ENCODE peak calls at places on chromosome 21, in four cellular contexts. J, H, F and Z are unnamed samples.

GRCh38 chr21:46157987-46158451 is 2.6 kb upstream of the FTCD start:
- DNase-seq in J (peak), H (no peak), F (no peak), Z (no peak)

GRCh38 chr21:18443686-18444085 is 40.1 kb upstream of the TMPRSS15 start:
- DNase-seq in J (no peak), H (no peak), F (peak), Z (no peak)

GRCh38 chr21:17436626-17437111 is 76.2 kb upstream of the CXADR start:
- DNase-seq in J (no peak), H (no peak), F (no peak), Z (no peak)

GRCh38 chr21:44263221-44263671 is 1.5 kb upstream of the DNMT3L start:
- DNase-seq in J (peak), H (peak), F (no peak), Z (no peak)

GRCh38 chr21:22609802-22610201 is 1611.6 kb downstream of the NCAM2 start:
- DNase-seq in J (no peak), H (no peak), F (no peak), Z (no peak)

GRCh38 chr21:21436012-21436545 is 437.9 kb downstream of the NCAM2 start:
- DNase-seq in J (no peak), H (no peak), F (no peak), Z (no peak)

GRCh38 chr21:44572959-44573583 is 458 bp upstream of the KRTAP10-4 start:
- DNase-seq in J (no peak), H (no peak), F (no peak), Z (no peak)

GRCh38 chr21:44813727-44814126 is 4.1 kb downstream of the SUMO3 start:
- DNase-seq in J (no peak), H (no peak), F (no peak), Z (no peak)

GRCh38 chr21:17044696-17045095 is 468.1 kb upstream of the CXADR start:
- DNase-seq in J (no peak), H (no peak), F (no peak), Z (no peak)

GRCh38 chr21:44865561-44866280 is 7.8 kb downstream of the PTTG1IP start:
- DNase-seq in J (no peak), H (no peak), F (peak), Z (no peak)

GRCh38 chr21:18174370-18174769 is 70.3 kb upstream of the CHODL start:
- DNase-seq in J (no peak), H (no peak), F (no peak), Z (no peak)

GRCh38 chr21:45479691-45480675 is 62.3 kb downstream of the SLC19A1 start:
- DNase-seq in J (peak), H (peak), F (no peak), Z (no peak)

GRCh38 chr21:36164427-36164784 is 7.8 kb downstream of the DOP1B start:
- DNase-seq in J (no peak), H (no peak), F (no peak), Z (no peak)

GRCh38 chr21:45114072-45114471 is 39.7 kb downstream of the ADARB1 start:
- DNase-seq in J (no peak), H (no peak), F (no peak), Z (no peak)

GRCh38 chr21:45393833-45394638 is 10.9 kb upstream of the COL18A1 start:
- DNase-seq in J (peak), H (no peak), F (no peak), Z (no peak)

GRCh38 chr21:46008893-46009635 is 27.5 kb downstream of the COL6A1 start:
- DNase-seq in J (peak), H (no peak), F (peak), Z (no peak)

GRCh38 chr21:31804008-31804394 is 68.8 kb upstream of the HUNK start:
- DNase-seq in J (no peak), H (no peak), F (no peak), Z (no peak)

GRCh38 chr21:44548922-44549321 is 2.4 kb downstream of the KRTAP10-2 start:
- DNase-seq in J (no peak), H (no peak), F (no peak), Z (no peak)

GRCh38 chr21:45850181-45850580 is 131.4 kb upstream of the COL6A1 start:
- DNase-seq in J (no peak), H (no peak), F (no peak), Z (no peak)

GRCh38 chr21:21200939-21201610 is 202.9 kb downstream of the NCAM2 start:
- DNase-seq in J (no peak), H (no peak), F (peak), Z (no peak)

GRCh38 chr21:31042080-31042464 is 3.8 kb upstream of the KRTAP19-8 start:
- DNase-seq in J (no peak), H (no peak), F (no peak), Z (no peak)

GRCh38 chr21:36587388-36587787 is 107.5 kb upstream of the CLDN14 start:
- DNase-seq in J (no peak), H (no peak), F (no peak), Z (no peak)

GRCh38 chr21:24148461-24148860 is 1458.8 kb downstream of the MRPL39 start:
- DNase-seq in J (no peak), H (no peak), F (no peak), Z (no peak)

GRCh38 chr21:16539041-16539440 is 809.3 kb downstream of the USP25 start:
- DNase-seq in J (no peak), H (no peak), F (no peak), Z (no peak)

DNA sequence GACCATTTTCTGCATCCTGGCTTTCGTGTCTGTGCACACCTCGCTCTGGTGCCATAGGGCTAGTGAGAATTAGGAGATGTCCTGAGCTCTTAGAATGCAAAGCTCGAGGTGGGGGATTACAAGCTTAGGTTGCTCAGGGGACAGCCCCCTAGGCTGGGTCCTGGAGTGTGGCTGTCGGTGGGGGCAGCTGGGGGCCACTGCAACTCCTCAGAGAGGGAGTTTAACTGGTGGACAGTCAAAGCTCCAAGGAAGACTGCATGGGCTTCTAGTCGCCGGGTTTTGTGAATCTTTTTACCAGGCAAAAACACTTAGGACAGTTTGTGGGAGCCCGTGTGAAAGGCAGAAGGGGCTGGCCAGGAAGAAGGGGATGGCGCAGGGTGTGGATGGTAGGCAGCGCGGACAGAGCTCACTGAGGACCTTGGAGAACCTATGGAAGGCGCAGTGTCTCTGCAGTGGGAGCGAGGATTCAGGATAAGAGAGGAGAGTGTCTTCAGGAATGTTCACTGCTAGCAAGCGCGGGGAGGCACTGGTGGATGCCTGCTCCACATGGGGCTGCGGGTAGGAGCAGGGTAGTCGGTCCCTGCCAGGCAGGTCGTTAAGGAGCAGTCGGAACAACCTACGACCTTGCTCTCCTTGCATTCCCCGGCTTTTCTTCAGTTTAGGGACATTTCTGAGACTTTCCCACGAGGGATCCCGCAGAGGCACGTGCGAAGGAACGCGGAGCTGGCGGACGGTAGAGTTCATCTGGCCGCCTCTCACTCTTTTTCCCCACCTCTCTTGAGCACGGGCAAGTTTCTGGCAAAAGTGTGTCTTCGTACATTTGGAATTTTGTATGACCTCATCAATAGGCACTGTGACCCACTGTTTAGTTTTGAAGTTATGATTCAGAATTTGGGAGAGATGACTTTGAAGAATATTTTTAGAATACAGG is 12.9 kb upstream of the KCNE1 start:
- DNase-seq in J (no peak), H (no peak), F (no peak), Z (no peak)
- H3K4me3 ChIP-seq in J (peak), H (peak), F (no peak), Z (no peak)

DNA sequence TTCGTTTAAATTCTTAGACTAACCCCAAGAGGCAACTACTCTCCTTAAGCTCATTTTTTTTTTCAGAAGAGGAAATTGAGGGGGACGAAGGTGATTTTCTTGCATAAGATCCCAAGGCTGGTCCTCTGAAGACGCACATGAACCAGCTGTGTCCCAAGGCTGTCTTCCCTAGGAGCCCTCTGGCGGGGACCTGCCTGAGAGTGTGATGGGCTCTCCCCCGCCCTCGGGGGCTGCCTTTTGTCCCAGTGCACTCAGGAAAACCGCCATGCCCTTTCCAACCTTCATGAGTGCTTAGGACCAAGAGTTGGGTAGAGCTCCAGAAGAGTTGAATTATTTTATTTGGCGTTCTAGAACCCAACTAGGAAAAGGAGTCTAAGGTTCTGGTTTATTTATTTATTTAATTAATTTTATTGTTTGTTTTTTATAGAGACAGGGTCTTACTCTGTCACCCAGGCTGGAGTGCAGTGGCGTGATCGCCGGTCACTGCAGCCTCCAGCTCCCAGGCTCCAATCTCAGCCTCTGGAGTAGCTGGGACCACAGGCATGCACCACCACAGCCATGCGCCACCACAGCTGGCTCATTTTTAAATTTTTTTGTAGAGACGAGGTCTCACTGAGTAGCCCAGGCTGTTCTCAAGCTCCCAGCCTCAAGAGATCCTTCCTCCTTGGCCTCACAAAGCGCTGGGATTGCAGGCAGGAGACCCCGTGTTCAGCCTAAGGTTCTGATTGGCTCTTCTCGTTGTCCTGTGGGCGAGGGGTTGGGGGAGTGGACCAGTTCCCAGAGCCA is 21.9 kb downstream of the UMODL1 start:
- DNase-seq in J (no peak), H (no peak), F (no peak), Z (no peak)
- H3K4me3 ChIP-seq in J (no peak), H (no peak), F (no peak), Z (no peak)

GRCh38 chr21:26499475-26499874 is 73.6 kb downstream of the CYYR1 start:
- DNase-seq in J (no peak), H (no peak), F (no peak), Z (no peak)

GRCh38 chr21:26506951-26507350 is 66.1 kb downstream of the CYYR1 start:
- DNase-seq in J (no peak), H (no peak), F (no peak), Z (no peak)

GRCh38 chr21:26501622-26502021 is 71.5 kb downstream of the CYYR1 start:
- DNase-seq in J (no peak), H (no peak), F (no peak), Z (no peak)
- H3K4me3 ChIP-seq in J (no peak), H (no peak), F (no peak), Z (no peak)

GRCh38 chr21:15003463-15004135 is 61.2 kb downstream of the NRIP1 start:
- DNase-seq in J (no peak), H (peak), F (no peak), Z (no peak)
- H3K4me3 ChIP-seq in J (no peak), H (no peak), F (no peak), Z (no peak)

GRCh38 chr21:34891610-34891943 is 157.5 kb downstream of the RUNX1 start:
- DNase-seq in J (no peak), H (no peak), F (no peak), Z (no peak)
- H3K4me3 ChIP-seq in J (peak), H (peak), F (no peak), Z (no peak)

DNA sequence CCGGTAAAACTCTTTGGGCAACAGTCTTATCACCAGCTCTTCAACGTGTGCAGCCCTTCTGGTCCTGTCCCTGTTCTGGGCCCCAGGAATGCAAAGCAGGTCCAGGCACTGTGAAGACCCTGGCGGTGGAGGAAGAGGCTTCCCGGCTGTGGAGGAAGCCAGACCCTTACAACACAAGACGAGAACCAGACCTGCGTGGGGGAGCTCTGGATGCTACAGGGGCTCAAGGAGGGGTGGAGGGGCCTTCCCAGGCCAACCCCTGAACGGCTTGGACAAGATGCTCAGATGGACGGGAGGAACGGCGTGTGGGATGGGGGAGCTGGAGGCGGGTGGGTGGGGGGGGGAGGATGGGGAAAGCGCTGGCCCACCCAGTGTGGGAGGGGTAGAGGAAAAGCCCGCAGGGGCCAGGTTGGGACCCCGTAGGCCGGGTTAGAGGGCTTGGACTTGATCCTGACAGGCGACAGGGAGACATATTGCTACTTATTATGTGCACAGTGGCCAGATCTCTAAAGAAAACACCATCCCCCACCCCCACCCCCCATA is 5.1 kb upstream of the OLIG2 start:
- DNase-seq in J (no peak), H (no peak), F (no peak), Z (no peak)
- H3K4me3 ChIP-seq in J (no peak), H (no peak), F (no peak), Z (peak)

GRCh38 chr21:38649120-38649519 is 150.8 kb upstream of the ERG start:
- DNase-seq in J (peak), H (no peak), F (no peak), Z (no peak)

GRCh38 chr21:38645282-38645681 is 147.0 kb upstream of the ERG start:
- DNase-seq in J (no peak), H (no peak), F (no peak), Z (no peak)

GRCh38 chr21:38651570-38651969 is 153.3 kb upstream of the ERG start:
- DNase-seq in J (no peak), H (no peak), F (no peak), Z (no peak)

GRCh38 chr21:38643404-38644023 is 145.2 kb upstream of the ERG start:
- DNase-seq in J (no peak), H (no peak), F (no peak), Z (no peak)

DNA sequence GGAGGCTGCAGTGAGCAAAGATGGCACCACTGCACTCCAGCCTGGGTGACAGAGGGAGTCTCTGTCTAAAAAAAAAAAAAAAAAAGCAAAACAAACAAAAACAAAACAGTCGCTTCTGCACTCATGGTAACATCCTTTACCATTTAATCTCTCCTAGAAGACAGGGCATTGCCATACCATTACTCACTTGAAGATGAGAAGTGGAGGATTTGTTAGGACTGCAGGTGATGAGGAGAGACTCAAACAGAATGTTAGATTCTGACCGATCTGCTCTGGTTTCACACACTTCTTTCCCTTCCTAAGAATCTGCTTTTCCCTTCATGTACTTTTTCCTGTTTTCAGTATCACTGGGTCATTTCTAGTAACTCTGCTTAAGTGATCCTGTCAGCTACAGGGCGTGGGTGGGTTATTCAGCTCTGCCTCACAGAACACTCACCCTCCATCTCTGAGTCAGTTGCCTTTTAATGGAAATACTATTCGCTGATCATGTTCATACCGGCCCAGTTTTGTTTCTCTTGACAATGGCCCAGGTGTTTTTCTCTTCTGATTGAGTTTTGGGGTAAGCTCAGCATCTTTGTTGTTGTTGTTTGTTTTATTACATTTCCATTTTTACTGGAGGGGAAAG is 148.0 kb upstream of the ERG start:
- DNase-seq in J (no peak), H (no peak), F (no peak), Z (no peak)
- H3K4me3 ChIP-seq in J (no peak), H (no peak), F (no peak), Z (no peak)

GRCh38 chr21:37845535-37845934 is 70.7 kb downstream of the KCNJ6 start:
- DNase-seq in J (no peak), H (no peak), F (no peak), Z (no peak)

GRCh38 chr21:37848721-37849490 is 67.4 kb downstream of the KCNJ6 start:
- DNase-seq in J (no peak), H (no peak), F (no peak), Z (no peak)

DNA sequence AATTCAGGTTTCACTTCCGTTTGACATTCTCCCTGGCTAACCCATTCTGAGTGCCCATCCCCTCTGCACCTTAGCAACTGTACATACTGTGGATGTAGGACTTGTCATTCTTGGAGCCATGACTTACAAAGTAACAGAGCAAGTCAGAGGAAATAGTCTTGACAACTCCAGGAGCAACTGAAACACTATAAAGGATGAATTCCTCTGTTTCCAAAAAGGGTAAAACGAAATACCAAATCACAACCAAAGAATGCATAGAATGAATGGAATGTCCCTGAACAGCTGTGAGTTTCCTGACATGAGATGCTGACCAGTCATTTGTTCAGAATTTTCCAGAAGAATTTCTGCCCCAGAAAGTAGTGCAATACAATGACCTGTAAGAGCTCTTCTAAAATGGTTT is 66.6 kb downstream of the KCNJ6 start:
- DNase-seq in J (no peak), H (no peak), F (no peak), Z (no peak)
- H3K4me3 ChIP-seq in J (no peak), H (no peak), F (no peak), Z (no peak)

GRCh38 chr21:14607262-14607661 is 61.1 kb upstream of the SAMSN1 start:
- DNase-seq in J (no peak), H (no peak), F (no peak), Z (no peak)

GRCh38 chr21:14600569-14601308 is 54.6 kb upstream of the SAMSN1 start:
- DNase-seq in J (no peak), H (no peak), F (peak), Z (no peak)

GRCh38 chr21:14598065-14598464 is 52.0 kb upstream of the SAMSN1 start:
- DNase-seq in J (no peak), H (no peak), F (no peak), Z (no peak)

GRCh38 chr21:14603202-14603601 is 57.1 kb upstream of the SAMSN1 start:
- DNase-seq in J (no peak), H (no peak), F (no peak), Z (no peak)

GRCh38 chr21:14602418-14602987 is 56.4 kb upstream of the SAMSN1 start:
- DNase-seq in J (no peak), H (no peak), F (peak), Z (no peak)
- H3K4me3 ChIP-seq in J (peak), H (no peak), F (peak), Z (peak)